ENCODE peak calls at places on chromosomes 1 and 21, in seven cellular contexts. E is HCT116, A is SK-N-SH, K is H1, Q is K562, M is HepG2, D is GM12878. V is an unnamed sample.

GRCh38 chr1:201088901-201089525 is 23.2 kb downstream of the CACNA1S start:
- DNase-seq in D (no peak), K (no peak), Q (no peak), E (no peak), A (no peak), M (no peak), V (no peak)

GRCh38 chr21:26686278-26686677 is 113.2 kb upstream of the CYYR1 start:
- DNase-seq in A (peak; percentile 17), Q (no peak), D (no peak), M (no peak), K (no peak), E (no peak), V (peak; percentile 26)

GRCh38 chr1:92536593-92537332 is 50.0 kb upstream of the GFI1 start:
- DNase-seq in M (peak; percentile 94), D (peak; percentile 82), A (no peak), E (no peak), Q (no peak), K (no peak), V (no peak)

GRCh38 chr1:228307218-228308023 is 99.2 kb downstream of the TRIM11 start:
- DNase-seq in M (no peak), Q (no peak), D (no peak), E (no peak), K (no peak), A (no peak), V (no peak)

GRCh38 chr1:195591917-195592672 is 1016.1 kb downstream of the KCNT2 start:
- DNase-seq in E (peak; percentile 65), A (no peak), M (no peak), Q (no peak), D (no peak), K (no peak), V (peak; percentile 25)

GRCh38 chr1:41894778-41895483 is 23.8 kb downstream of the HIVEP3 start:
- DNase-seq in E (no peak), A (no peak), K (no peak), Q (no peak), D (no peak), M (no peak), V (no peak)

GRCh38 chr1:235054466-235054865 is 74.2 kb downstream of the TOMM20 start:
- DNase-seq in D (no peak), K (no peak), M (no peak), Q (no peak), A (no peak), E (no peak), V (no peak)

GRCh38 chr1:212712451-212713303 is 13.0 kb upstream of the BATF3 start:
- DNase-seq in Q (no peak), M (no peak), E (no peak), A (no peak), K (no peak), D (no peak), V (no peak)

GRCh38 chr1:112818990-112819689 is 104.0 kb upstream of the PPM1J start:
- DNase-seq in M (no peak), E (no peak), D (no peak), Q (peak; percentile 70), K (no peak), A (no peak), V (no peak)

GRCh38 chr1:53544731-53545515 is 85.7 kb downstream of the DMRTB1 start:
- DNase-seq in M (no peak), E (no peak), D (no peak), A (peak; percentile 16), K (no peak), Q (no peak), V (no peak)

GRCh38 chr1:41558761-41559171 is 74.3 kb upstream of the EDN2 start:
- DNase-seq in D (no peak), A (no peak), Q (no peak), M (no peak), K (no peak), E (no peak), V (no peak)

GRCh38 chr1:235278915-235279292 is 49.1 kb downstream of the ARID4B start:
- DNase-seq in K (no peak), Q (no peak), A (no peak), M (no peak), E (no peak), D (no peak), V (no peak)

GRCh38 chr1:196680107-196680506 is 28.3 kb downstream of the CFH start:
- DNase-seq in E (no peak), D (no peak), M (no peak), Q (no peak), K (no peak), A (no peak), V (no peak)

GRCh38 chr21:27269646-27270045 is 302.8 kb upstream of the ADAMTS5 start:
- DNase-seq in E (no peak), D (no peak), Q (no peak), M (no peak), A (no peak), K (no peak), V (no peak)

GRCh38 chr1:26330276-26330675 is 12.5 kb downstream of the CD52 start:
- DNase-seq in E (no peak), M (no peak), Q (no peak), K (no peak), A (no peak), D (no peak), V (no peak)

GRCh38 chr1:116537439-116537838 is 33.4 kb downstream of the CD58 start:
- DNase-seq in M (no peak), D (no peak), K (no peak), E (peak; percentile 15), A (no peak), Q (peak; percentile 40), V (no peak)

GRCh38 chr1:50416553-50417453 is 6.4 kb downstream of the DMRTA2 start:
- DNase-seq in M (no peak), D (no peak), K (peak; percentile 81), A (peak; percentile 47), Q (peak; percentile 17), E (no peak), V (no peak)

GRCh38 chr1:208204779-208205178 is 39.4 kb downstream of the PLXNA2 start:
- DNase-seq in E (no peak), A (no peak), D (no peak), M (no peak), Q (no peak), K (no peak), V (no peak)

GRCh38 chr1:54577612-54578011 is 29.6 kb downstream of the ACOT11 start:
- DNase-seq in D (no peak), K (no peak), A (no peak), E (no peak), Q (no peak), M (peak; percentile 86), V (no peak)

GRCh38 chr1:7755448-7755847 is 15.6 kb upstream of the VAMP3 start:
- DNase-seq in E (no peak), Q (peak; percentile 28), A (peak; percentile 37), M (peak; percentile 34), K (no peak), D (no peak), V (no peak)
- TF ChIP-seq JUND in E (no peak), Q (no peak), A (no peak), M (no peak), K (no peak), D (no peak), V (no peak)

GRCh38 chr1:61781151-61781550 is 38.9 kb downstream of the PATJ start:
- DNase-seq in K (no peak), Q (no peak), A (peak; percentile 6), M (no peak), D (no peak), E (no peak), V (no peak)
- TF ChIP-seq JUND in K (no peak), Q (no peak), A (no peak), M (no peak), D (no peak), E (no peak), V (no peak)

DNA sequence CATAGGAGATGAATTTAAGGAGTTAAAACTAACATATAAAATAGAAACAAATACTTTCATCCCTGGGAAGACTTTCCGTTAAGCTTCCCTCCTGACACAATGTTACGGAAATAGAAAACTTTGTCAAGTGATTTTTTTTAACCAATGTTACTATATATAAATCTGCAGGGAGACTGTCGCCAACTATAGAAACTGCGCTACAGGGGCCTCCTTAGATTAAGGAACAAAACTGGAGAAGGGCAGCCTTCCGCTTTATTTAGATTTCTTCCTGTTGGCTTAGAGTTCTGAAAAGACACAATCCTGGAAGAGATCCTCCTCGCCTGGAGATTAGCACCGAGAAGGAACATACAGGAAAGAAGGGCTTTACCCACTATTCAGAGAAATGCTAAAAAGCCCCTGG is 1.5 kb downstream of the MGST3 start:
- DNase-seq in Q (no peak), A (no peak), M (no peak), E (no peak), K (no peak), D (no peak), V (no peak)
- TF ChIP-seq JUND in Q (no peak), A (no peak), M (no peak), E (no peak), K (no peak), D (no peak), V (no peak)

GRCh38 chr21:43623588-43623987 is 35.7 kb downstream of the HSF2BP start:
- DNase-seq in A (no peak), K (no peak), Q (no peak), E (no peak), D (no peak), M (no peak), V (no peak)

GRCh38 chr21:43619344-43619743 is 39.9 kb downstream of the HSF2BP start:
- DNase-seq in K (no peak), A (no peak), E (no peak), M (no peak), D (no peak), Q (no peak), V (no peak)

GRCh38 chr21:43619856-43620255 is 39.4 kb downstream of the HSF2BP start:
- DNase-seq in M (no peak), A (no peak), E (no peak), D (no peak), K (no peak), Q (no peak), V (peak; percentile 53)

GRCh38 chr21:43622796-43623195 is 36.5 kb downstream of the HSF2BP start:
- DNase-seq in M (no peak), Q (no peak), E (no peak), A (no peak), K (no peak), D (no peak), V (no peak)

DNA sequence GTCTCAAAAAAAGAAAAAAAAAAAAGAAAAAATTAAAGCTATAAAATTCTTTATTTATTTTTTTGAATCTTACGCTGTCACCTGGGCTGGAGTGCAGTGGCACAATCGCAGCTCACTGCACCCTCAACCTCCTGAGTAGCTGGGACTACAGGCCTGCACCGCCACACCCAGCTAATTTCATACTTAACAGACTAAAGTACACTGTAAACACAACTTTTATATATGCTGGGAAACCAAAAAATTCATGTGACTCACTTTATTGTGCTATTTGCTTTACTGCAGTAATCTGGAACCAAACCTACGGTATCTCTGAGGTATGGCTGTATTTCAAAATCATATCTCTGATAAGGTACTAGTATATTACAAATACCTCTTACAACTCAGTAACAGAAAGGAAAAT is 40.3 kb downstream of the HSF2BP start:
- DNase-seq in E (no peak), M (no peak), Q (no peak), D (no peak), A (no peak), K (no peak), V (no peak)
- TF ChIP-seq JUND in E (no peak), M (no peak), Q (no peak), D (no peak), A (no peak), K (no peak), V (no peak)

DNA sequence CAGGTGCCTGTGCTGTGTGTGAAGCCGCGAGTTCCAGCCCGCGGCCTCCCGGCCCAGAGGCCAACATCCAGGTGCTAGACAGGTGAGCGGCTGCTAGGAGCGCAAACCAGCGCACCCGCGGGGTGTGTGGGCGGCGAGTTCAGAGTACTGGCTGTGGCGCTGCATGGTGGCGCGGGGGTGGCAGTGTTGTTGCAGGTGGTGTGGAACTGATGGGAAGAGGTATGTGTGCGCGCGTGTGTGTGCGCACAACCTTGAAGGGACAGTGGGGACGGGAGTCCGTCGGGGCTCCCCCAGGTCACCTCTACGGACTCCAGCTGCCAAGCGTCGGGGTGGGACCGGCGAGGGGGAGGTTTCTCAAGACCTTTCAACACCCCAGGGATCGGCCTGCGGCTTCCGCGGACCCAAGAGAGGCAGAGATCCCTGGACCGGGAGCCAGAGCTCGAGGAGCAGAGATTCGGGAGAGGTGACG is 433 bp upstream of the DMBX1 start:
- DNase-seq in M (no peak), Q (peak; percentile 51), A (no peak), K (no peak), D (no peak), E (no peak), V (peak; percentile 48)
- TF ChIP-seq JUND in M (no peak), Q (no peak), A (no peak), K (no peak), D (no peak), E (no peak), V (no peak)

V was measured in T47D.